ENCODE peak calls at places on chromosome 9, in four cellular contexts. One of them, this sample, is unnamed.

GRCh38 chr9:18478517-18479361 is 4.8 kb downstream of the ADAMTSL1 start:
- DNase-seq in tibial artery: no peak
- DNase-seq in retinal pigment epithelial cell: no peak
- DNase-seq in astrocyte of the spinal cord: peak
- DNase-seq in this sample: no peak

GRCh38 chr9:18499987-18500386 is 26.0 kb downstream of the ADAMTSL1 start:
- DNase-seq in tibial artery: no peak
- DNase-seq in retinal pigment epithelial cell: no peak
- DNase-seq in astrocyte of the spinal cord: no peak
- DNase-seq in this sample: no peak

GRCh38 chr9:125523681-125524080 is 183.3 kb downstream of the MAPKAP1 start:
- DNase-seq in tibial artery: no peak
- DNase-seq in retinal pigment epithelial cell: no peak
- DNase-seq in astrocyte of the spinal cord: no peak
- DNase-seq in this sample: no peak

GRCh38 chr9:19375536-19375935 is 4.5 kb downstream of the RPS6 start:
- DNase-seq in tibial artery: no peak
- DNase-seq in astrocyte of the spinal cord: no peak
- DNase-seq in retinal pigment epithelial cell: no peak
- DNase-seq in this sample: no peak

GRCh38 chr9:133449760-133450159 is 10.0 kb upstream of the CACFD1 start:
- DNase-seq in astrocyte of the spinal cord: no peak
- DNase-seq in retinal pigment epithelial cell: no peak
- DNase-seq in tibial artery: no peak
- DNase-seq in this sample: no peak

GRCh38 chr9:37259906-37260305 is 139.5 kb downstream of the ZCCHC7 start:
- DNase-seq in retinal pigment epithelial cell: no peak
- DNase-seq in tibial artery: no peak
- DNase-seq in astrocyte of the spinal cord: no peak
- DNase-seq in this sample: no peak

GRCh38 chr9:70021026-70021571 is 22.5 kb upstream of the MAMDC2 start:
- DNase-seq in tibial artery: no peak
- DNase-seq in astrocyte of the spinal cord: peak
- DNase-seq in retinal pigment epithelial cell: no peak
- DNase-seq in this sample: no peak

GRCh38 chr9:92658611-92659010 is 11.3 kb downstream of the IPPK start:
- DNase-seq in tibial artery: no peak
- DNase-seq in retinal pigment epithelial cell: no peak
- DNase-seq in astrocyte of the spinal cord: no peak
- DNase-seq in this sample: no peak

GRCh38 chr9:87445646-87446045 is 52.0 kb upstream of the DAPK1 start:
- DNase-seq in astrocyte of the spinal cord: peak
- DNase-seq in tibial artery: peak
- DNase-seq in retinal pigment epithelial cell: no peak
- DNase-seq in this sample: peak

GRCh38 chr9:121912812-121913627 is 180.1 kb downstream of the TTLL11 start:
- DNase-seq in astrocyte of the spinal cord: no peak
- DNase-seq in retinal pigment epithelial cell: no peak
- DNase-seq in tibial artery: no peak
- DNase-seq in this sample: no peak

GRCh38 chr9:136916330-136917184 is 28.0 kb downstream of the FBXW5 start:
- DNase-seq in retinal pigment epithelial cell: no peak
- DNase-seq in tibial artery: no peak
- DNase-seq in astrocyte of the spinal cord: no peak
- DNase-seq in this sample: no peak

DNA sequence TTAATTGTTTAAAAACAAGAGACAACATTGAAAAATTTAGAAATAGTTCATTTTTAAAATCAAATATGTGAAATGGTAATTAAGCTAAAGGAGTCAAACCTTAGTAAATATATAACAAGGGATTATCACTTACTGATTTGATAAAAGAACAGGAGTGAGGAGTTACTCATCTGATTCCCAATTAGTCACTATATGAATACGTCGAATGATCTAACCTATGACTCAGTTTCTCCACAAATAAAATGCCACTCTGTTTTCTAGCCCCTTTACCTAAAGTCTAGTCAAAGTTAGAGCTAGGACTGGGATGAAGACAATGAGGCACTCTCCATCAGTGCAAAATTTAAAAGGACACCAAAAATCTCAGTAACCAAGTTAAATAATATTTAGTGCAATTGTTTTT is 70.4 kb upstream of the RASEF start:
- DNase-seq in retinal pigment epithelial cell: no peak
- DNase-seq in tibial artery: no peak
- DNase-seq in astrocyte of the spinal cord: no peak
- DNase-seq in this sample: no peak
- TF ChIP-seq CTCF in retinal pigment epithelial cell: no peak
- TF ChIP-seq CTCF in tibial artery: no peak
- TF ChIP-seq CTCF in astrocyte of the spinal cord: no peak
- TF ChIP-seq CTCF in this sample: no peak

GRCh38 chr9:99906403-99907207 is at the start of gene STX17:
- DNase-seq in astrocyte of the spinal cord: peak
- DNase-seq in retinal pigment epithelial cell: no peak
- DNase-seq in tibial artery: peak
- DNase-seq in this sample: peak
- TF ChIP-seq CTCF in astrocyte of the spinal cord: no peak
- TF ChIP-seq CTCF in retinal pigment epithelial cell: no peak
- TF ChIP-seq CTCF in tibial artery: no peak
- TF ChIP-seq CTCF in this sample: no peak

GRCh38 chr9:35691757-35692301 is 2.1 kb upstream of the TPM2 start:
- DNase-seq in astrocyte of the spinal cord: no peak
- DNase-seq in tibial artery: peak
- DNase-seq in retinal pigment epithelial cell: no peak
- DNase-seq in this sample: no peak
- TF ChIP-seq CTCF in astrocyte of the spinal cord: no peak
- TF ChIP-seq CTCF in tibial artery: no peak
- TF ChIP-seq CTCF in retinal pigment epithelial cell: no peak
- TF ChIP-seq CTCF in this sample: no peak

GRCh38 chr9:131609116-131609830 is 64.0 kb downstream of the PRRT1B start:
- DNase-seq in retinal pigment epithelial cell: peak
- DNase-seq in astrocyte of the spinal cord: peak
- DNase-seq in tibial artery: peak
- DNase-seq in this sample: no peak

GRCh38 chr9:131606896-131607567 is 61.7 kb downstream of the PRRT1B start:
- DNase-seq in tibial artery: no peak
- DNase-seq in retinal pigment epithelial cell: no peak
- DNase-seq in astrocyte of the spinal cord: no peak
- DNase-seq in this sample: no peak

GRCh38 chr9:131605770-131606590 is 60.7 kb downstream of the PRRT1B start:
- DNase-seq in astrocyte of the spinal cord: no peak
- DNase-seq in retinal pigment epithelial cell: no peak
- DNase-seq in tibial artery: no peak
- DNase-seq in this sample: no peak

GRCh38 chr9:131608469-131609115 is 63.3 kb downstream of the PRRT1B start:
- DNase-seq in astrocyte of the spinal cord: peak
- DNase-seq in tibial artery: peak
- DNase-seq in retinal pigment epithelial cell: peak
- DNase-seq in this sample: no peak

GRCh38 chr9:131607591-131607990 is 62.3 kb downstream of the PRRT1B start:
- DNase-seq in retinal pigment epithelial cell: no peak
- DNase-seq in astrocyte of the spinal cord: no peak
- DNase-seq in tibial artery: no peak
- DNase-seq in this sample: no peak
- TF ChIP-seq CTCF in retinal pigment epithelial cell: no peak
- TF ChIP-seq CTCF in astrocyte of the spinal cord: no peak
- TF ChIP-seq CTCF in tibial artery: no peak
- TF ChIP-seq CTCF in this sample: no peak

DNA sequence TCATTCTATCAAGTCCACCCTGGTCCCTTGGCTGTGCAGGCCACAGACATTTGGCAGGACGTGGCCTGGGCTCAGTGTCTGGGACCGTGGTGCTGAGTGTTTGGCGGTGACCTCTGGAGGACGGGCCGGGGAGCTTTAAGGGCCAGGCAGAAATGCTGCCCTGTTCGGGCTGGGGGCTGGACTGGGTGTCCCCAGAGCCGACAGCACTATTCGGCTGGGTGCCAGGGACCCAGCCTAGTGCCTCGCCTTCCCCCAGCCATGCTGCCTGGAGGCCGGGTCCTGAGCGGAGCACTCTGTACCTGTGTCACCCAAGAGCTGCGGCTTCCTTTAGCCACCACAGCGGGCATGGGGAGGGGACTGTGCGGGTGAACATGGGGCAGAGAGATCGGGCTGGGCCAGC is 40.4 kb downstream of the COL5A1 start:
- DNase-seq in astrocyte of the spinal cord: no peak
- DNase-seq in retinal pigment epithelial cell: no peak
- DNase-seq in tibial artery: no peak
- DNase-seq in this sample: peak
- TF ChIP-seq CTCF in astrocyte of the spinal cord: no peak
- TF ChIP-seq CTCF in retinal pigment epithelial cell: no peak
- TF ChIP-seq CTCF in tibial artery: no peak
- TF ChIP-seq CTCF in this sample: no peak

GRCh38 chr9:93702261-93702660 is 125.9 kb downstream of the PHF2 start:
- DNase-seq in retinal pigment epithelial cell: no peak
- DNase-seq in tibial artery: no peak
- DNase-seq in astrocyte of the spinal cord: no peak
- DNase-seq in this sample: no peak
- TF ChIP-seq CTCF in retinal pigment epithelial cell: no peak
- TF ChIP-seq CTCF in tibial artery: no peak
- TF ChIP-seq CTCF in astrocyte of the spinal cord: no peak
- TF ChIP-seq CTCF in this sample: no peak

GRCh38 chr9:2336055-2336454 is 285.5 kb upstream of the VLDLR start:
- DNase-seq in retinal pigment epithelial cell: no peak
- DNase-seq in tibial artery: no peak
- DNase-seq in astrocyte of the spinal cord: peak
- DNase-seq in this sample: no peak
- TF ChIP-seq CTCF in retinal pigment epithelial cell: peak
- TF ChIP-seq CTCF in tibial artery: no peak
- TF ChIP-seq CTCF in astrocyte of the spinal cord: no peak
- TF ChIP-seq CTCF in this sample: no peak

DNA sequence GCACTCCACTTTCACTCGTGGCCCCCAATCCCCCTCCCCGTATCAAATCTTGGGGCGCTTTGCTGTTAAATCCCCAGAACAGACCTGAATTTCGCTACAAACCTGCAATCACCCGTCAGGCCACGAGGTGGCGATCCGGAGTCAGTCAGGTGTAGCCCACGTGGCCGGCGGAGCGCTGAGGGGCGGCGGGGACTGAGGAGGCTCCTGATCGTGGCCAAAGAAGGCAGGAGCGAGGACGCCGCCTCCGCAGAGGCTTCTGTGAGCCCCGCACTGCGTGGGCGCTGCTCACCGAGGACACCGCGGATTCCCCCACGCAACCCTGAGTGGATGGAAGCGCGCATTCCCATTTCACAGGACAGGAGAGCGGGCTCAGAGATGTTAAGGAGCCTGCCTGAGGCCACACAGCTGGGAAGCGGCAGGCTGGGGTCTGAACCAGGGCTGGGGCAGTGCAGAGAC is 91.6 kb downstream of the LMX1B start:
- DNase-seq in retinal pigment epithelial cell: no peak
- DNase-seq in astrocyte of the spinal cord: peak
- DNase-seq in tibial artery: peak
- DNase-seq in this sample: peak
- TF ChIP-seq CTCF in retinal pigment epithelial cell: peak
- TF ChIP-seq CTCF in astrocyte of the spinal cord: peak
- TF ChIP-seq CTCF in tibial artery: peak
- TF ChIP-seq CTCF in this sample: peak

GRCh38 chr9:5321058-5321457 is 16.5 kb upstream of the RLN2 start:
- DNase-seq in astrocyte of the spinal cord: no peak
- DNase-seq in tibial artery: no peak
- DNase-seq in retinal pigment epithelial cell: no peak
- DNase-seq in this sample: no peak
- TF ChIP-seq CTCF in astrocyte of the spinal cord: peak
- TF ChIP-seq CTCF in tibial artery: no peak
- TF ChIP-seq CTCF in retinal pigment epithelial cell: peak
- TF ChIP-seq CTCF in this sample: no peak

DNA sequence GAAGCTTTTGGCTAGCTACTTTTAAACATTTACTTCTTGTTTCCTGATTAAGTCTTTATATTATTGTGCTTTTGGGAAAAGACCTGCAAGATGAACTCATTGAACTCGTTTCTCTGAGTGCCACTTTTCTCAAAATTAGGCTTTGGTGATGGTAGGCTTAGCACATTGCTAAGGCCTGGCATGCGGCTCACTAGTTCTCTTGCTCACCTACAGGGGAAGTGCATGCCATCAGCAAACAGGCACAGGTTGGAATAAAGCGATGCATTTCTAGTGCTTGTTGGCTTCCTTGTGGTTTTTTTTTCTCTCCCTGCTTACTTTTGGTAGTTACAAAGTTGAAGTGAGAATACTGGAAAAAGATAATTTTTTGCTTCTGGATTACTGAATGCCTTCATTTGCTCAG is 41.4 kb downstream of the TLE4 start:
- DNase-seq in tibial artery: no peak
- DNase-seq in astrocyte of the spinal cord: no peak
- DNase-seq in retinal pigment epithelial cell: no peak
- DNase-seq in this sample: no peak
- TF ChIP-seq CTCF in tibial artery: no peak
- TF ChIP-seq CTCF in astrocyte of the spinal cord: no peak
- TF ChIP-seq CTCF in retinal pigment epithelial cell: no peak
- TF ChIP-seq CTCF in this sample: no peak